ENCODE peak calls at places on chromosome 16, in four cellular contexts. One of them, this sample, is unnamed.

GRCh38 chr16:81723098-81723723 is 55.9 kb upstream of the PLCG2 start:
- DNase-seq in stomach: no peak
- DNase-seq in cardiac muscle cell: peak
- DNase-seq in body of pancreas: no peak
- DNase-seq in this sample: peak

GRCh38 chr16:89922477-89922883 is 662 bp upstream of the TUBB3 start:
- DNase-seq in cardiac muscle cell: peak
- DNase-seq in stomach: peak
- DNase-seq in body of pancreas: peak
- DNase-seq in this sample: no peak

GRCh38 chr16:58409316-58409973 is 17.2 kb downstream of the GINS3 start:
- DNase-seq in stomach: peak
- DNase-seq in cardiac muscle cell: no peak
- DNase-seq in body of pancreas: no peak
- DNase-seq in this sample: no peak

GRCh38 chr16:46857261-46857962 is 26.4 kb upstream of the C16orf87 start:
- DNase-seq in cardiac muscle cell: peak
- DNase-seq in stomach: no peak
- DNase-seq in body of pancreas: peak
- DNase-seq in this sample: no peak

GRCh38 chr16:64459821-64460220 is 662.0 kb downstream of the CDH11 start:
- DNase-seq in body of pancreas: no peak
- DNase-seq in cardiac muscle cell: no peak
- DNase-seq in stomach: peak
- DNase-seq in this sample: no peak

GRCh38 chr16:81457326-81458133 is 12.9 kb downstream of the CMIP start:
- DNase-seq in cardiac muscle cell: no peak
- DNase-seq in stomach: no peak
- DNase-seq in body of pancreas: no peak
- DNase-seq in this sample: no peak

GRCh38 chr16:53034306-53034705 is 18.4 kb downstream of the CHD9NB start:
- DNase-seq in body of pancreas: no peak
- DNase-seq in stomach: no peak
- DNase-seq in cardiac muscle cell: no peak
- DNase-seq in this sample: no peak

GRCh38 chr16:79751785-79752184 is 151.2 kb upstream of the MAF start:
- DNase-seq in body of pancreas: peak
- DNase-seq in cardiac muscle cell: no peak
- DNase-seq in stomach: no peak
- DNase-seq in this sample: no peak

GRCh38 chr16:28157768-28158535 is 53.8 kb downstream of the XPO6 start:
- DNase-seq in stomach: no peak
- DNase-seq in cardiac muscle cell: no peak
- DNase-seq in body of pancreas: no peak
- DNase-seq in this sample: no peak
- H3K27ac ChIP-seq in stomach: no peak
- H3K27ac ChIP-seq in cardiac muscle cell: no peak
- H3K27ac ChIP-seq in body of pancreas: no peak
- H3K27ac ChIP-seq in this sample: no peak

DNA sequence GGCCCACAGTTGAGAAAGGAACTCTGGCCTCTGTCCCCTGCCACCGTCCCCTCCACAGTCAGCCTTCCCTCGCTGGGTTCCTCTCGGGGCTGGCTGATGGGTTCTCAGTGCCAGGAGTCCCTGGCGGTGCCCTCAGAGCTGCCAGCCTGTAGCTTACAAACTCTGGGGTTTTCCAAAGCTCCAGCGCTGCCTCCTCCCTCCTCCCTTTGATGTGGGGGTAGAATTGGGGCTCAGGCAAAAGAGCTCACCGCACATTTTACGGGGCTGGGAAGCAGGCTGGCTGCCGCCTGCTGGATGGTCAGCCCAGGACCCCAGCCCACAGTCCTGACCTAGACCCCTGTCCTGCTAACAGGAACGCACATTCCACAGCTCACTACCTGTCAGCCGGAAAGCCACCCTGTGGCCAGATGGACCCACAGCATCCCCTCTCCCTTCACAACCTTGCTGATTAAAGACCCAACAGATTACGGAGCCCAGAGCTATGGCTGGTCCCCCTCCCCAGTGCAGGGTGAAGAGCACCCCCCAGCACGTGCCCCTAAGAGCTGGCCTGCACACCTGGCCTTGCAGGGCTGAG is 6.0 kb downstream of the VASN start:
- DNase-seq in body of pancreas: no peak
- DNase-seq in cardiac muscle cell: no peak
- DNase-seq in stomach: peak
- DNase-seq in this sample: no peak
- H3K4me3 ChIP-seq in body of pancreas: no peak
- H3K4me3 ChIP-seq in cardiac muscle cell: no peak
- H3K4me3 ChIP-seq in stomach: no peak
- H3K4me3 ChIP-seq in this sample: no peak

GRCh38 chr16:88385112-88385594 is 2.4 kb downstream of the ZNF469 start:
- DNase-seq in cardiac muscle cell: no peak
- DNase-seq in stomach: no peak
- DNase-seq in body of pancreas: no peak
- DNase-seq in this sample: no peak
- H3K27ac ChIP-seq in cardiac muscle cell: no peak
- H3K27ac ChIP-seq in stomach: no peak
- H3K27ac ChIP-seq in body of pancreas: no peak
- H3K27ac ChIP-seq in this sample: no peak

DNA sequence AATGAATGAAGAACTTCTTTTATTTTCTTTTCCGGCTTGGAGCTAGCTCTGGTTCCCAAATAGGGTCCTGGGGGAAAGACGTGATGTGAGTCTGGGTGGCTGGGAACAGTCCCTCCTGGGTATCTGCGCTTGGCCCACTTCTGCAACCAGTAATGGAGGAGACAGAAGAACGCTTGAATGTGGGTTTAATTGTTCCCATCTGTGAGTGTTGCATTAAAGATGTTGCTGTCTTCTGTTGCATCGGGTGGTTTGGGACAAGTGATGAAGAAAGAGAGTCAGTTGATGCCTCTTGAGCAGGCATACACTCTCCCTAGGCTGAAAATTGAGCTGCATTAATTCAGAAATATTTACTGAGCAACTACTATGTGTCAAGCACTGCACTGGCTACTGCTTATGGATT is 511.1 kb downstream of the CDH13 start:
- DNase-seq in body of pancreas: no peak
- DNase-seq in cardiac muscle cell: no peak
- DNase-seq in stomach: no peak
- DNase-seq in this sample: no peak
- H3K4me3 ChIP-seq in body of pancreas: no peak
- H3K4me3 ChIP-seq in cardiac muscle cell: no peak
- H3K4me3 ChIP-seq in stomach: peak
- H3K4me3 ChIP-seq in this sample: no peak

GRCh38 chr16:77977336-77977735 is 45.0 kb upstream of the CLEC3A start:
- DNase-seq in cardiac muscle cell: no peak
- DNase-seq in stomach: no peak
- DNase-seq in body of pancreas: no peak
- DNase-seq in this sample: no peak

GRCh38 chr16:77974883-77975282 is 47.5 kb upstream of the CLEC3A start:
- DNase-seq in stomach: no peak
- DNase-seq in body of pancreas: no peak
- DNase-seq in cardiac muscle cell: peak
- DNase-seq in this sample: no peak

GRCh38 chr16:77971306-77972131 is 50.8 kb upstream of the CLEC3A start:
- DNase-seq in body of pancreas: peak
- DNase-seq in cardiac muscle cell: peak
- DNase-seq in stomach: peak
- DNase-seq in this sample: peak

GRCh38 chr16:77975942-77976341 is 46.4 kb upstream of the CLEC3A start:
- DNase-seq in body of pancreas: no peak
- DNase-seq in cardiac muscle cell: no peak
- DNase-seq in stomach: no peak
- DNase-seq in this sample: no peak
- H3K27ac ChIP-seq in body of pancreas: no peak
- H3K27ac ChIP-seq in cardiac muscle cell: no peak
- H3K27ac ChIP-seq in stomach: no peak
- H3K27ac ChIP-seq in this sample: no peak

GRCh38 chr16:75085556-75085955 is 31.0 kb downstream of the LDHD start:
- DNase-seq in stomach: no peak
- DNase-seq in cardiac muscle cell: no peak
- DNase-seq in body of pancreas: no peak
- DNase-seq in this sample: no peak

GRCh38 chr16:75086281-75086680 is 30.3 kb downstream of the LDHD start:
- DNase-seq in cardiac muscle cell: no peak
- DNase-seq in body of pancreas: no peak
- DNase-seq in stomach: no peak
- DNase-seq in this sample: no peak

GRCh38 chr16:75088934-75089333 is 27.6 kb downstream of the LDHD start:
- DNase-seq in stomach: no peak
- DNase-seq in cardiac muscle cell: no peak
- DNase-seq in body of pancreas: no peak
- DNase-seq in this sample: no peak

GRCh38 chr16:75088226-75088625 is 28.4 kb downstream of the LDHD start:
- DNase-seq in body of pancreas: no peak
- DNase-seq in cardiac muscle cell: no peak
- DNase-seq in stomach: no peak
- DNase-seq in this sample: no peak

DNA sequence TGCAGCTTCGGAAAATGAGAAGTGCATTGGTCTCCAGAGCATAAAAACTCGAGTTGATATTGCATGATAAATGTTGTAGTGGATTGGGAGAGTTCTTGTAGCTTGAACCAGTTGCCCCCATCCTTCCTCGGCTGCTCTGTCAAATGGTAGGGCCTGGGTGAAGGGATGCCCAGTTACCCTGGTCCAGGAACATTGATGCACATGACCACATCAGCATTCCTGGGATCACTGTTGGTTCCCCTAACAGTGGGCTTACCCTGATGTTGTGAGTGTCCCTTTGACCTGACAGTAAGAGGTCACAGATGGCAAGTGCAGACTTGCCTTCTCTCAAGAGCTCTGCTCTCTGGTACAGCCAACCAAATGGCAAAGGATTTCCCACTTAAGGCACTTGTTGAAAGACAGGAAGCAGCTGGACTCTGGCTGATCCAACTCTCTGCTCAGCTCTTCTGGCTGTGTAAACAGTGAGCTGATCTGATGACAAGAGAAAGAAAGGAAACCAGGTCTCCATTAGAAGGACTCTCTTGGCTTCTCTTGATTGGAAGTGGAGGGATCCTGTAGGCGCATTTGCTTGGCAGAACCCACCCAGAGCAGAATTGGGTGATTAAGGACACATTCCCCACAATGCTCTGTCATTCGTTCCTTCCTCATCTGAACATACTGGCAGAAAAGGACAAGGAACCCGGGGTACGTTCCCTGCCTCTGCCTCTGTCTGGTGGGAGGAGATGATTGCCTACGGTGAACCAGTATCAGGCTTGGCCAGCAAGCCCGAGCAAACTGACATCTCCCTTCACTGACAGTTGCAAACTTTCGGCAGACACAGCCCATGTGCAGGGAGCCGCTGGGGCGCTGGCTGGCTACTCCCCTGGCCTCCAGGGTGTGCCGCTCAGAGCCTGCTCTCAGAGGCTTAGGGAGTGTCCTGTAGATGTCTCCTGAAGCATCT is 29.3 kb downstream of the LDHD start:
- DNase-seq in cardiac muscle cell: peak
- DNase-seq in stomach: no peak
- DNase-seq in body of pancreas: no peak
- DNase-seq in this sample: no peak
- H3K4me3 ChIP-seq in cardiac muscle cell: no peak
- H3K4me3 ChIP-seq in stomach: no peak
- H3K4me3 ChIP-seq in body of pancreas: no peak
- H3K4me3 ChIP-seq in this sample: no peak

GRCh38 chr16:84528317-84528716 is 23.9 kb upstream of the MEAK7 start:
- DNase-seq in body of pancreas: no peak
- DNase-seq in stomach: no peak
- DNase-seq in cardiac muscle cell: no peak
- DNase-seq in this sample: no peak

GRCh38 chr16:84527486-84528269 is 23.2 kb upstream of the MEAK7 start:
- DNase-seq in cardiac muscle cell: no peak
- DNase-seq in stomach: no peak
- DNase-seq in body of pancreas: no peak
- DNase-seq in this sample: no peak

GRCh38 chr16:84529607-84530006 is 25.1 kb upstream of the MEAK7 start:
- DNase-seq in body of pancreas: no peak
- DNase-seq in cardiac muscle cell: no peak
- DNase-seq in stomach: no peak
- DNase-seq in this sample: no peak

GRCh38 chr16:84524346-84524920 is 20.0 kb upstream of the MEAK7 start:
- DNase-seq in body of pancreas: no peak
- DNase-seq in cardiac muscle cell: no peak
- DNase-seq in stomach: no peak
- DNase-seq in this sample: no peak

GRCh38 chr16:84526794-84527485 is 22.5 kb upstream of the MEAK7 start:
- DNase-seq in cardiac muscle cell: no peak
- DNase-seq in stomach: no peak
- DNase-seq in body of pancreas: no peak
- DNase-seq in this sample: no peak
- H3K27ac ChIP-seq in cardiac muscle cell: no peak
- H3K27ac ChIP-seq in stomach: peak
- H3K27ac ChIP-seq in body of pancreas: peak
- H3K27ac ChIP-seq in this sample: no peak

GRCh38 chr16:30838876-30839471 is 52.0 kb upstream of the ZNF629 start:
- DNase-seq in stomach: no peak
- DNase-seq in cardiac muscle cell: no peak
- DNase-seq in body of pancreas: no peak
- DNase-seq in this sample: no peak

GRCh38 chr16:30841332-30841731 is 52.5 kb downstream of the BCL7C start:
- DNase-seq in cardiac muscle cell: no peak
- DNase-seq in stomach: no peak
- DNase-seq in body of pancreas: no peak
- DNase-seq in this sample: no peak

GRCh38 chr16:30839523-30840227 is 52.7 kb upstream of the ZNF629 start:
- DNase-seq in cardiac muscle cell: peak
- DNase-seq in stomach: peak
- DNase-seq in body of pancreas: no peak
- DNase-seq in this sample: no peak

GRCh38 chr16:30834130-30834740 is 47.2 kb upstream of the ZNF629 start:
- DNase-seq in cardiac muscle cell: no peak
- DNase-seq in body of pancreas: no peak
- DNase-seq in stomach: no peak
- DNase-seq in this sample: no peak

DNA sequence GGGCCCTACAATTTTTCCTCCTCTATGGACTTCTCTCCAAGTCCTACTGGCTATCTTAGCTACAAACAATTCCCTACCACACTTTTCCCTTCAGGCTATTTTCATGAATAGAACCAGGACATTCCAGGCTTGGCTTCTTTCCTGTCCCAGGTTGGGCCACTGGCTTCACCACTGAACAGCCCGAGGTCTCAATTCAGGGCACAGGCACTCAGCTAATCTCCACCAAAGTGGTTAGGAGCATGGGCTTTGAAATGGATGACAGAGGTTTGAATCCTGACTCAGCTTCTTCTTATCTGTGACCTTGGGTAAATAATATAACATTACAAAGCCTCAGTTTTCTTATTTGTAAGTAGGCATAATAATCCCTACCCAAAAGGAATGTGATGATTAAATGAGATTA is 50.9 kb upstream of the ZNF629 start:
- DNase-seq in body of pancreas: no peak
- DNase-seq in stomach: no peak
- DNase-seq in cardiac muscle cell: no peak
- DNase-seq in this sample: no peak
- H3K4me3 ChIP-seq in body of pancreas: no peak
- H3K4me3 ChIP-seq in stomach: no peak
- H3K4me3 ChIP-seq in cardiac muscle cell: no peak
- H3K4me3 ChIP-seq in this sample: no peak